ENCODE peak calls at places on chromosomes 4 and X, in four cellular contexts. One of them, this sample, is unnamed.
A peak's percentile ranks its signal among the peaks of the same experiment; 100 is the strongest.

GRCh38 chrX:116198810-116199209 is 28.3 kb downstream of the AGTR2 start:
- DNase-seq in WTC11: peak; percentile 16
- DNase-seq in ascending aorta: no peak
- DNase-seq in brain microvascular endothelial cell: no peak
- DNase-seq in this sample: no peak

GRCh38 chr4:167721574-167721973 is 370.8 kb upstream of the ANXA10 start:
- DNase-seq in WTC11: no peak
- DNase-seq in ascending aorta: no peak
- DNase-seq in brain microvascular endothelial cell: peak; percentile 2
- DNase-seq in this sample: no peak

GRCh38 chr4:36709986-36710385 is 428.6 kb downstream of the DTHD1 start:
- DNase-seq in WTC11: no peak
- DNase-seq in ascending aorta: no peak
- DNase-seq in brain microvascular endothelial cell: no peak
- DNase-seq in this sample: no peak

GRCh38 chr4:45004847-45005565 is 278.6 kb upstream of the GNPDA2 start:
- DNase-seq in WTC11: no peak
- DNase-seq in ascending aorta: no peak
- DNase-seq in brain microvascular endothelial cell: no peak
- DNase-seq in this sample: no peak

GRCh38 chr4:64192731-64193412 is 216.4 kb downstream of the TECRL start:
- DNase-seq in WTC11: no peak
- DNase-seq in ascending aorta: no peak
- DNase-seq in brain microvascular endothelial cell: no peak
- DNase-seq in this sample: no peak

GRCh38 chrX:71493111-71493613 is 39.7 kb upstream of the OGT start:
- DNase-seq in WTC11: no peak
- DNase-seq in ascending aorta: no peak
- DNase-seq in brain microvascular endothelial cell: no peak
- DNase-seq in this sample: no peak

GRCh38 chr4:185839770-185840169 is 27.8 kb upstream of the SORBS2 start:
- DNase-seq in WTC11: no peak
- DNase-seq in ascending aorta: no peak
- DNase-seq in brain microvascular endothelial cell: peak; percentile 52
- DNase-seq in this sample: no peak

GRCh38 chr4:82739292-82740190 is 59.1 kb downstream of the SCD5 start:
- DNase-seq in WTC11: peak; percentile 94
- DNase-seq in ascending aorta: no peak
- DNase-seq in brain microvascular endothelial cell: peak; percentile 66
- DNase-seq in this sample: peak; percentile 67

GRCh38 chr4:73853246-73853704 is at the start of gene PF4V1:
- DNase-seq in WTC11: peak; percentile 71
- DNase-seq in ascending aorta: no peak
- DNase-seq in brain microvascular endothelial cell: no peak
- DNase-seq in this sample: no peak

GRCh38 chr4:187827631-187828030 is 167.9 kb upstream of the ZFP42 start:
- DNase-seq in WTC11: no peak
- DNase-seq in ascending aorta: no peak
- DNase-seq in brain microvascular endothelial cell: no peak
- DNase-seq in this sample: no peak

GRCh38 chr4:82780398-82781231 is 18.0 kb downstream of the SCD5 start:
- DNase-seq in WTC11: peak; percentile 25
- DNase-seq in ascending aorta: no peak
- DNase-seq in brain microvascular endothelial cell: peak; percentile 87
- DNase-seq in this sample: no peak

GRCh38 chrX:10512741-10513140 is 107.6 kb downstream of the MID1 start:
- DNase-seq in WTC11: no peak
- DNase-seq in ascending aorta: no peak
- DNase-seq in brain microvascular endothelial cell: no peak
- DNase-seq in this sample: no peak

GRCh38 chr4:101279377-101279871 is 67.9 kb downstream of the PPP3CA start:
- DNase-seq in WTC11: no peak
- DNase-seq in ascending aorta: peak; percentile 9
- DNase-seq in brain microvascular endothelial cell: peak; percentile 95
- DNase-seq in this sample: peak; percentile 7

GRCh38 chr4:166280642-166281041 is 407.6 kb downstream of the TLL1 start:
- DNase-seq in WTC11: no peak
- DNase-seq in ascending aorta: no peak
- DNase-seq in brain microvascular endothelial cell: no peak
- DNase-seq in this sample: no peak

GRCh38 chr4:7792616-7793015 is 147.0 kb downstream of the AFAP1 start:
- DNase-seq in WTC11: no peak
- DNase-seq in ascending aorta: no peak
- DNase-seq in brain microvascular endothelial cell: no peak
- DNase-seq in this sample: peak; percentile 61

GRCh38 chr4:2534904-2535385 is 1.5 kb upstream of the FAM193A start:
- DNase-seq in WTC11: no peak
- DNase-seq in ascending aorta: no peak
- DNase-seq in brain microvascular endothelial cell: no peak
- DNase-seq in this sample: no peak

GRCh38 chr4:25343671-25344070 is 31.1 kb downstream of the ZCCHC4 start:
- DNase-seq in WTC11: no peak
- DNase-seq in ascending aorta: no peak
- DNase-seq in brain microvascular endothelial cell: no peak
- DNase-seq in this sample: no peak

GRCh38 chrX:132367984-132368383 is 120.9 kb downstream of the MBNL3 start:
- DNase-seq in WTC11: no peak
- DNase-seq in ascending aorta: no peak
- DNase-seq in brain microvascular endothelial cell: no peak
- DNase-seq in this sample: no peak

GRCh38 chrX:47482065-47482511 is 934 bp downstream of the ZNF41 start:
- DNase-seq in WTC11: no peak
- DNase-seq in ascending aorta: no peak
- DNase-seq in brain microvascular endothelial cell: no peak
- DNase-seq in this sample: no peak

GRCh38 chrX:20066968-20067708 is 49.6 kb downstream of the MAP7D2 start:
- DNase-seq in WTC11: no peak
- DNase-seq in ascending aorta: no peak
- DNase-seq in brain microvascular endothelial cell: peak; percentile 40
- DNase-seq in this sample: peak; percentile 30

GRCh38 chr4:76233534-76233933 is 18.0 kb upstream of the FAM47E start:
- DNase-seq in WTC11: no peak
- DNase-seq in ascending aorta: no peak
- DNase-seq in brain microvascular endothelial cell: no peak
- DNase-seq in this sample: no peak

GRCh38 chr4:87260477-87260876 is 40.1 kb upstream of the KLHL8 start:
- DNase-seq in WTC11: no peak
- DNase-seq in ascending aorta: no peak
- DNase-seq in brain microvascular endothelial cell: peak; percentile 4
- DNase-seq in this sample: no peak

GRCh38 chr4:126209117-126209516 is 894.4 kb downstream of the FAT4 start:
- DNase-seq in WTC11: no peak
- DNase-seq in ascending aorta: no peak
- DNase-seq in brain microvascular endothelial cell: no peak
- DNase-seq in this sample: no peak

DNA sequence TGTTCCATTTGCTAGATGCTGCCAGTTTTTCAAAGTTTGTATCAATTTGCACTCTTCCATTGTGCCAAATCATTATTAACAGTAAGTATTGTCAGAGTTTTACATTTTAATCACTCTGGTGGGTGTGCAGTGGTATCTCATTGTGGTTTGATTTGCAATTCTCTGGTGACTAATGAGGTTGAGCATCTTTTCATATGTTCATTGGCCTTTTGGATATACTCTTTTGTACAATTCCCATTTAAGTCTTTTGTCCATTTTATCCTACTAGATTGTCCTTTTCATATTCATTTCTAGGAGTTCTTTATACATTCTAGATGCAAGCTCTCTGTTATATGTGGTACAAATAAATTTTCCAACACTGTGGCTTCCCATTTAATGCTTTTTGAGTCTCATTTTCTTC is 17.4 kb upstream of the ARHGAP36 start:
- DNase-seq in WTC11: no peak
- DNase-seq in ascending aorta: no peak
- DNase-seq in brain microvascular endothelial cell: no peak
- DNase-seq in this sample: no peak
- TF ChIP-seq CTCF in WTC11: no peak
- TF ChIP-seq CTCF in ascending aorta: no peak
- TF ChIP-seq CTCF in brain microvascular endothelial cell: no peak
- TF ChIP-seq CTCF in this sample: no peak

GRCh38 chr4:56049428-56050212 is 100.9 kb downstream of the CEP135 start:
- DNase-seq in WTC11: peak; percentile 68
- DNase-seq in ascending aorta: no peak
- DNase-seq in brain microvascular endothelial cell: peak; percentile 10
- DNase-seq in this sample: peak; percentile 50

GRCh38 chr4:56050584-56050983 is 101.8 kb downstream of the CEP135 start:
- DNase-seq in WTC11: no peak
- DNase-seq in ascending aorta: no peak
- DNase-seq in brain microvascular endothelial cell: no peak
- DNase-seq in this sample: no peak

GRCh38 chr4:56051049-56051709 is 102.4 kb downstream of the CEP135 start:
- DNase-seq in WTC11: no peak
- DNase-seq in ascending aorta: no peak
- DNase-seq in brain microvascular endothelial cell: no peak
- DNase-seq in this sample: no peak

GRCh38 chr4:56051710-56052075 is 102.9 kb downstream of the CEP135 start:
- DNase-seq in WTC11: no peak
- DNase-seq in ascending aorta: no peak
- DNase-seq in brain microvascular endothelial cell: no peak
- DNase-seq in this sample: no peak

DNA sequence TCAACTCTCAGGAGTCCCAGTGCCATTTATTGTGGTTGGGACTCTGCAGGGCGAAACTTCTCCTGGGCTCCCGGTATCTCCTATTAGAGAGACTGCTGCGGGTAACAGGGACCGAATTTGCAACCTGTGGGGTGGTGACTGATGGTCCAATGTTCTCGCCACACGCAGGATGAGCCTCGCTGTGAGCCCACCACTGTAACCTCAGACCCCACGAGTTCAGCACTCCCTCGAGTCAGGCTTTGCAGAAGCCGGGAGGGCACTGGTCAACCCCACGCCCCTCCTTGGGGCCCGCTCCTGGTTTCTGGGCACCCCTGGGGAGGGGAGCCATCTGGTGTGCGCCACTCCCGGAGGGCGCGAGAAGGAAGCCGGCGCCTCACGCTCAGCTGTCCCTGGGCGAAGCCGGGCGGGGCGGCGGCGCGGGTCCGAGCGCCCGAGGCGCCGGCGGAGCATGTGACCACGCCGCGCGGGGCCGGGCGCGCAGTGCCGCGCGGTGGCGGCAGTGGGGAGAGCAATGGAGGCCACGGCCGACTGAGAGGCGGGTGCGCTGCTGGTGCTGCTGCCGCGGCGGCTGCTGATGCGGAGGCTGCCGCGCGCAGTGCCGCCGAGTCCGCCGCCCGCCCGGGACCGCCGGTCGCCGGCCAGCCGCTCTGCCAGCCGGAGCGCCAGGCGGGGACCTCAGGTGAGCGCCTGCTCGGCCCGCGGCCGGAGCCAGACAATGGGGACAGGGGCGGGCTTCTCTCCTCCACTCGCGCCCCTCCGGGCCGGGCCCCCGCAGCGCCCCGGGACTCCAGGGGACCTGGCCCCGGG is 100.1 kb downstream of the CEP135 start:
- DNase-seq in WTC11: peak; percentile 70
- DNase-seq in ascending aorta: no peak
- DNase-seq in brain microvascular endothelial cell: peak; percentile 30
- DNase-seq in this sample: peak; percentile 89
- TF ChIP-seq CTCF in WTC11: no peak
- TF ChIP-seq CTCF in ascending aorta: peak; percentile 23
- TF ChIP-seq CTCF in brain microvascular endothelial cell: peak; percentile 40
- TF ChIP-seq CTCF in this sample: peak; percentile 85

DNA sequence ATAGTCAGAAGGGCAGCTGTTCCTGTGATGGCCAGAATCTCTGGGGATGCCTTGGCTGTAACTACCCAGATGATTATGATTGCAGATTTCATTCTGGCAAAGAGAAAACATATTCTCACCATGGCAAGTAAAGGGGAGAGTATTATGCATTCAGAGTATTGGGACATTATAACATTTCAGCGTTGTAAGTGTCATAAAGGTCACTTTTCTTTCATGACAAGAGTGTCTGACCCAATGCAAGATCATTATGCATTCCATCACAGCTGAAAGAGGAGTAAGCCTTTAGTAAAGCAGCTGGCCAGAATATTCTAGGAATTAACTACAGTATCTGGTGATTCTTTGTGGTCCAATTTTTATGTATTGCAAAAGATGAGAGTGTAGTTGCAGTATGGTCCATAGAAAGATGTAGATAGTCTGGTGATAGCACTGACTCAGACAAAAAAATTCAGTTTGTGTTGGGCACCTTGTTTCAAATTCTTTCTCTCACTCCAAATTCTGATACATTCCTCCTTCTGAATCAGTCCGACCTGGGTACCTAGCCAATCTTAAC is 2366.3 kb downstream of the PCDH7 start:
- DNase-seq in WTC11: no peak
- DNase-seq in ascending aorta: no peak
- DNase-seq in brain microvascular endothelial cell: no peak
- DNase-seq in this sample: no peak
- TF ChIP-seq CTCF in WTC11: no peak
- TF ChIP-seq CTCF in ascending aorta: no peak
- TF ChIP-seq CTCF in brain microvascular endothelial cell: no peak
- TF ChIP-seq CTCF in this sample: no peak

GRCh38 chrX:78375894-78376293 is 48.5 kb upstream of the CYSLTR1 start:
- DNase-seq in WTC11: no peak
- DNase-seq in ascending aorta: no peak
- DNase-seq in brain microvascular endothelial cell: no peak
- DNase-seq in this sample: no peak
- TF ChIP-seq CTCF in WTC11: no peak
- TF ChIP-seq CTCF in ascending aorta: no peak
- TF ChIP-seq CTCF in brain microvascular endothelial cell: no peak
- TF ChIP-seq CTCF in this sample: no peak

DNA sequence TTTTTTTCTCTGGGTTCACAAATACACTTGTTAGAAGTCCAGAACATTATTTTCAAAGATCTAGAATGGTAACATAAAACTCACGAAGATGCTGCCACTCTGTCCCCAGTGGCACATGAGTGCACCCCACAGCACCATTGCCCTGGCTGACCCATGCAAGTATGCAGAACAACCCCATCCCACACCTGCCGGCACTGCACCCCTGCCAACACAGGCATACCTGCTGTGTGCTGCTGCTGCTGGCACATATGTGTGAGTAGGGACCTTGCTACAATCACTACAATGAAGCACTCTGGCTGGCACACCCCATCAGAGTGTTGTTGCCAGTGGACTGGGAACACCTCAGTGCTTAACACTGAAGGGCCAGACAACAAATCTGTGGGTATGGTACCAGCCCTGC is 66.9 kb downstream of the CISD2 start:
- DNase-seq in WTC11: no peak
- DNase-seq in ascending aorta: no peak
- DNase-seq in brain microvascular endothelial cell: no peak
- DNase-seq in this sample: no peak
- TF ChIP-seq CTCF in WTC11: no peak
- TF ChIP-seq CTCF in ascending aorta: no peak
- TF ChIP-seq CTCF in brain microvascular endothelial cell: no peak
- TF ChIP-seq CTCF in this sample: no peak

GRCh38 chr4:70654605-70655011 is 11.7 kb downstream of the JCHAIN start:
- DNase-seq in WTC11: no peak
- DNase-seq in ascending aorta: no peak
- DNase-seq in brain microvascular endothelial cell: no peak
- DNase-seq in this sample: no peak

GRCh38 chr4:70657326-70657725 is 9.0 kb downstream of the JCHAIN start:
- DNase-seq in WTC11: no peak
- DNase-seq in ascending aorta: no peak
- DNase-seq in brain microvascular endothelial cell: no peak
- DNase-seq in this sample: no peak

GRCh38 chr4:70651864-70652506 is 14.3 kb downstream of the JCHAIN start:
- DNase-seq in WTC11: no peak
- DNase-seq in ascending aorta: no peak
- DNase-seq in brain microvascular endothelial cell: no peak
- DNase-seq in this sample: peak; percentile 33
- TF ChIP-seq CTCF in WTC11: peak; percentile 15
- TF ChIP-seq CTCF in ascending aorta: no peak
- TF ChIP-seq CTCF in brain microvascular endothelial cell: peak; percentile 43
- TF ChIP-seq CTCF in this sample: no peak

This sample was measured in GM20000.